ENCODE peak calls at places on chromosomes 11 and 22, in ten cellular contexts. One of them, this sample, is unnamed.

GRCh38 chr11:107576497-107577086 is 11.1 kb upstream of the ALKBH8 start:
- DNase-seq in tibial nerve: peak
- DNase-seq in mucosa of descending colon: no peak
- DNase-seq in mammary epithelial cell: no peak
- DNase-seq in right atrium auricular region: no peak
- DNase-seq in HFFc6: peak
- DNase-seq in fibroblast of mammary gland: peak
- DNase-seq in stomach: peak
- DNase-seq in nephron progenitor cell: peak
- DNase-seq in RWPE1: peak
- DNase-seq in this sample: peak

GRCh38 chr22:42340695-42341383 is 70.4 kb upstream of the TCF20 start:
- DNase-seq in tibial nerve: no peak
- DNase-seq in mucosa of descending colon: no peak
- DNase-seq in mammary epithelial cell: no peak
- DNase-seq in right atrium auricular region: no peak
- DNase-seq in HFFc6: no peak
- DNase-seq in fibroblast of mammary gland: no peak
- DNase-seq in stomach: no peak
- DNase-seq in nephron progenitor cell: peak
- DNase-seq in RWPE1: no peak
- DNase-seq in this sample: no peak

GRCh38 chr11:119089319-119089718 is 4.6 kb downstream of the HMBS start:
- DNase-seq in tibial nerve: no peak
- DNase-seq in mucosa of descending colon: no peak
- DNase-seq in mammary epithelial cell: no peak
- DNase-seq in right atrium auricular region: no peak
- DNase-seq in HFFc6: no peak
- DNase-seq in fibroblast of mammary gland: no peak
- DNase-seq in stomach: no peak
- DNase-seq in nephron progenitor cell: no peak
- DNase-seq in RWPE1: no peak
- DNase-seq in this sample: no peak

GRCh38 chr11:12674571-12674935 is 332 bp downstream of the TEAD1 start:
- DNase-seq in tibial nerve: no peak
- DNase-seq in mucosa of descending colon: no peak
- DNase-seq in mammary epithelial cell: no peak
- DNase-seq in right atrium auricular region: no peak
- DNase-seq in HFFc6: no peak
- DNase-seq in fibroblast of mammary gland: no peak
- DNase-seq in stomach: peak
- DNase-seq in nephron progenitor cell: no peak
- DNase-seq in RWPE1: no peak
- DNase-seq in this sample: no peak

GRCh38 chr11:102617491-102618026 is 7.6 kb downstream of the MMP20 start:
- DNase-seq in tibial nerve: no peak
- DNase-seq in mucosa of descending colon: no peak
- DNase-seq in mammary epithelial cell: no peak
- DNase-seq in right atrium auricular region: no peak
- DNase-seq in HFFc6: no peak
- DNase-seq in fibroblast of mammary gland: no peak
- DNase-seq in stomach: no peak
- DNase-seq in nephron progenitor cell: no peak
- DNase-seq in RWPE1: no peak
- DNase-seq in this sample: no peak

GRCh38 chr22:30178180-30179126 is 68.1 kb downstream of the LIF start:
- DNase-seq in tibial nerve: no peak
- DNase-seq in mucosa of descending colon: no peak
- DNase-seq in mammary epithelial cell: no peak
- DNase-seq in right atrium auricular region: no peak
- DNase-seq in HFFc6: no peak
- DNase-seq in fibroblast of mammary gland: no peak
- DNase-seq in stomach: no peak
- DNase-seq in nephron progenitor cell: no peak
- DNase-seq in RWPE1: no peak
- DNase-seq in this sample: no peak

GRCh38 chr11:128302425-128303186 is 284.8 kb downstream of the ETS1 start:
- DNase-seq in tibial nerve: no peak
- DNase-seq in mucosa of descending colon: no peak
- DNase-seq in mammary epithelial cell: peak
- DNase-seq in right atrium auricular region: no peak
- DNase-seq in HFFc6: no peak
- DNase-seq in fibroblast of mammary gland: no peak
- DNase-seq in stomach: no peak
- DNase-seq in nephron progenitor cell: no peak
- DNase-seq in RWPE1: no peak
- DNase-seq in this sample: no peak

GRCh38 chr11:94747136-94748110 is 20.7 kb upstream of the AMOTL1 start:
- DNase-seq in tibial nerve: no peak
- DNase-seq in mucosa of descending colon: no peak
- DNase-seq in mammary epithelial cell: peak
- DNase-seq in right atrium auricular region: no peak
- DNase-seq in HFFc6: peak
- DNase-seq in fibroblast of mammary gland: no peak
- DNase-seq in stomach: no peak
- DNase-seq in nephron progenitor cell: no peak
- DNase-seq in RWPE1: peak
- DNase-seq in this sample: no peak

GRCh38 chr22:50544078-50544745 is 1.5 kb upstream of the KLHDC7B start:
- DNase-seq in tibial nerve: peak
- DNase-seq in mucosa of descending colon: peak
- DNase-seq in mammary epithelial cell: no peak
- DNase-seq in right atrium auricular region: peak
- DNase-seq in HFFc6: peak
- DNase-seq in fibroblast of mammary gland: peak
- DNase-seq in stomach: peak
- DNase-seq in nephron progenitor cell: peak
- DNase-seq in RWPE1: no peak
- DNase-seq in this sample: peak

GRCh38 chr11:112361396-112361795 is 100.7 kb upstream of the PLET1 start:
- DNase-seq in tibial nerve: no peak
- DNase-seq in mucosa of descending colon: no peak
- DNase-seq in mammary epithelial cell: no peak
- DNase-seq in right atrium auricular region: no peak
- DNase-seq in HFFc6: no peak
- DNase-seq in fibroblast of mammary gland: no peak
- DNase-seq in stomach: no peak
- DNase-seq in nephron progenitor cell: no peak
- DNase-seq in RWPE1: no peak
- DNase-seq in this sample: no peak

GRCh38 chr22:49202226-49202625 is 625.4 kb downstream of the BRD1 start:
- DNase-seq in tibial nerve: no peak
- DNase-seq in mucosa of descending colon: no peak
- DNase-seq in mammary epithelial cell: no peak
- DNase-seq in right atrium auricular region: peak
- DNase-seq in HFFc6: no peak
- DNase-seq in fibroblast of mammary gland: no peak
- DNase-seq in stomach: peak
- DNase-seq in nephron progenitor cell: no peak
- DNase-seq in RWPE1: no peak
- DNase-seq in this sample: no peak

GRCh38 chr11:80136991-80137390 is 696.2 kb upstream of the TENM4 start:
- DNase-seq in tibial nerve: no peak
- DNase-seq in mucosa of descending colon: no peak
- DNase-seq in mammary epithelial cell: no peak
- DNase-seq in right atrium auricular region: no peak
- DNase-seq in HFFc6: no peak
- DNase-seq in fibroblast of mammary gland: no peak
- DNase-seq in stomach: no peak
- DNase-seq in nephron progenitor cell: no peak
- DNase-seq in RWPE1: no peak
- DNase-seq in this sample: no peak

GRCh38 chr11:83007909-83008580 is 63.7 kb downstream of the RAB30 start:
- DNase-seq in tibial nerve: no peak
- DNase-seq in mucosa of descending colon: peak
- DNase-seq in mammary epithelial cell: no peak
- DNase-seq in right atrium auricular region: peak
- DNase-seq in HFFc6: no peak
- DNase-seq in fibroblast of mammary gland: no peak
- DNase-seq in stomach: peak
- DNase-seq in nephron progenitor cell: peak
- DNase-seq in RWPE1: no peak
- DNase-seq in this sample: peak

GRCh38 chr11:47946682-47947575 is 33.4 kb upstream of the PTPRJ start:
- DNase-seq in tibial nerve: peak
- DNase-seq in mucosa of descending colon: peak
- DNase-seq in mammary epithelial cell: peak
- DNase-seq in right atrium auricular region: peak
- DNase-seq in HFFc6: peak
- DNase-seq in fibroblast of mammary gland: peak
- DNase-seq in stomach: peak
- DNase-seq in nephron progenitor cell: no peak
- DNase-seq in RWPE1: peak
- DNase-seq in this sample: peak

GRCh38 chr11:62123669-62124185 is at the start of gene INCENP:
- DNase-seq in tibial nerve: peak
- DNase-seq in mucosa of descending colon: peak
- DNase-seq in mammary epithelial cell: peak
- DNase-seq in right atrium auricular region: peak
- DNase-seq in HFFc6: peak
- DNase-seq in fibroblast of mammary gland: peak
- DNase-seq in stomach: peak
- DNase-seq in nephron progenitor cell: peak
- DNase-seq in RWPE1: peak
- DNase-seq in this sample: peak
- TF ChIP-seq CTCF in tibial nerve: no peak
- TF ChIP-seq CTCF in mucosa of descending colon: no peak
- TF ChIP-seq CTCF in mammary epithelial cell: no peak
- TF ChIP-seq CTCF in right atrium auricular region: no peak
- TF ChIP-seq CTCF in HFFc6: no peak
- TF ChIP-seq CTCF in fibroblast of mammary gland: no peak
- TF ChIP-seq CTCF in stomach: no peak
- TF ChIP-seq CTCF in nephron progenitor cell: no peak
- TF ChIP-seq CTCF in RWPE1: no peak
- TF ChIP-seq CTCF in this sample: no peak

DNA sequence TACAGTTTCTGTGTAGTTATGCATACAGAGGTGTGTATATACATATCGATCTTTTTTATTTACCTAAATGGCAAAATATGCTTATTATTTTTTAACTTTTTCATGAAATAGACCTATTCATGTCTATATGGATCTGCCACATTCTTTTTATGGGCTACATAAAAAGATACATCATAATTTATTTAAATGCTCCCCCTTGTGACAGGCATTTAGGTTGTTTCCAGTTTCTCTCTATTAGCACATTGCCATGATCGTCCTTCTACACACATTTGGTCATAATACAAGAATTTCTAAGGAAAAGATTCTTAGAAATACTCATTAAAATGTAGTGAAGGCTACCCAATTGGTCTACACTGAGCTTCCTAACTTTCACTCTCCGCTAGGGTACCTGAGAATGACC is 1067.4 kb downstream of the OPCML start:
- DNase-seq in tibial nerve: no peak
- DNase-seq in mucosa of descending colon: no peak
- DNase-seq in mammary epithelial cell: no peak
- DNase-seq in right atrium auricular region: no peak
- DNase-seq in HFFc6: no peak
- DNase-seq in fibroblast of mammary gland: no peak
- DNase-seq in stomach: no peak
- DNase-seq in nephron progenitor cell: no peak
- DNase-seq in RWPE1: no peak
- DNase-seq in this sample: no peak
- TF ChIP-seq CTCF in tibial nerve: no peak
- TF ChIP-seq CTCF in mucosa of descending colon: no peak
- TF ChIP-seq CTCF in mammary epithelial cell: no peak
- TF ChIP-seq CTCF in right atrium auricular region: no peak
- TF ChIP-seq CTCF in HFFc6: peak
- TF ChIP-seq CTCF in fibroblast of mammary gland: no peak
- TF ChIP-seq CTCF in stomach: no peak
- TF ChIP-seq CTCF in nephron progenitor cell: no peak
- TF ChIP-seq CTCF in RWPE1: no peak
- TF ChIP-seq CTCF in this sample: no peak

GRCh38 chr11:75802913-75803820 is 11.8 kb upstream of the UVRAG start:
- DNase-seq in tibial nerve: peak
- DNase-seq in mucosa of descending colon: peak
- DNase-seq in mammary epithelial cell: peak
- DNase-seq in right atrium auricular region: peak
- DNase-seq in HFFc6: peak
- DNase-seq in fibroblast of mammary gland: peak
- DNase-seq in stomach: peak
- DNase-seq in nephron progenitor cell: peak
- DNase-seq in RWPE1: peak
- DNase-seq in this sample: peak
- TF ChIP-seq CTCF in tibial nerve: peak
- TF ChIP-seq CTCF in mucosa of descending colon: peak
- TF ChIP-seq CTCF in mammary epithelial cell: peak
- TF ChIP-seq CTCF in right atrium auricular region: peak
- TF ChIP-seq CTCF in HFFc6: peak
- TF ChIP-seq CTCF in fibroblast of mammary gland: peak
- TF ChIP-seq CTCF in stomach: peak
- TF ChIP-seq CTCF in nephron progenitor cell: peak
- TF ChIP-seq CTCF in RWPE1: peak
- TF ChIP-seq CTCF in this sample: peak

GRCh38 chr11:116534270-116534975 is 238.4 kb downstream of the BUD13 start:
- DNase-seq in tibial nerve: no peak
- DNase-seq in mucosa of descending colon: no peak
- DNase-seq in mammary epithelial cell: no peak
- DNase-seq in right atrium auricular region: no peak
- DNase-seq in HFFc6: no peak
- DNase-seq in fibroblast of mammary gland: no peak
- DNase-seq in stomach: peak
- DNase-seq in nephron progenitor cell: no peak
- DNase-seq in RWPE1: no peak
- DNase-seq in this sample: no peak

GRCh38 chr11:116536416-116536815 is 236.4 kb downstream of the BUD13 start:
- DNase-seq in tibial nerve: no peak
- DNase-seq in mucosa of descending colon: no peak
- DNase-seq in mammary epithelial cell: no peak
- DNase-seq in right atrium auricular region: no peak
- DNase-seq in HFFc6: no peak
- DNase-seq in fibroblast of mammary gland: no peak
- DNase-seq in stomach: peak
- DNase-seq in nephron progenitor cell: no peak
- DNase-seq in RWPE1: no peak
- DNase-seq in this sample: no peak

GRCh38 chr11:116537121-116537520 is 235.7 kb downstream of the BUD13 start:
- DNase-seq in tibial nerve: no peak
- DNase-seq in mucosa of descending colon: no peak
- DNase-seq in mammary epithelial cell: no peak
- DNase-seq in right atrium auricular region: no peak
- DNase-seq in HFFc6: no peak
- DNase-seq in fibroblast of mammary gland: no peak
- DNase-seq in stomach: peak
- DNase-seq in nephron progenitor cell: no peak
- DNase-seq in RWPE1: no peak
- DNase-seq in this sample: no peak

GRCh38 chr11:116535120-116535519 is 237.7 kb downstream of the BUD13 start:
- DNase-seq in tibial nerve: no peak
- DNase-seq in mucosa of descending colon: no peak
- DNase-seq in mammary epithelial cell: no peak
- DNase-seq in right atrium auricular region: no peak
- DNase-seq in HFFc6: no peak
- DNase-seq in fibroblast of mammary gland: no peak
- DNase-seq in stomach: peak
- DNase-seq in nephron progenitor cell: no peak
- DNase-seq in RWPE1: no peak
- DNase-seq in this sample: no peak

DNA sequence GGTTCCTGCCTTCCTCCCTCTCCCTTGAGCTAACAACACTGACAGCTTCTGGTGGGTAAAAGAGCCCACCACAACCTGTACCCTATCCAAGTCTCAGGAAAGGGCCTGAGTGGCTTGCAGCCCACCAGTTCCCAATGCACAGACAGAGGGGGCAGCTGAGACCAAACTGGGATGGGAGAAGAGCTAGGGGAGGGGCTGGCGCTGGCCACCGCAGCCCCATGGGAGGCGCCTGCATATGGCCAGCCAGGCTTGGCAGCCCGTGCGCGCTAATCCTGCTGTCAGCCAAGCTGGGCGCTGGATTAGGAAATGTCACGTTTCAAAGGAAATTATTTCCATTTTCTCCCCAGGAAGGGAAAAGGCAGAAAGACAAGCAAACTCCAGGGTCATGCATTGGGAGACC is 236.8 kb downstream of the BUD13 start:
- DNase-seq in tibial nerve: no peak
- DNase-seq in mucosa of descending colon: no peak
- DNase-seq in mammary epithelial cell: no peak
- DNase-seq in right atrium auricular region: no peak
- DNase-seq in HFFc6: no peak
- DNase-seq in fibroblast of mammary gland: no peak
- DNase-seq in stomach: peak
- DNase-seq in nephron progenitor cell: no peak
- DNase-seq in RWPE1: no peak
- DNase-seq in this sample: no peak
- TF ChIP-seq CTCF in tibial nerve: no peak
- TF ChIP-seq CTCF in mucosa of descending colon: no peak
- TF ChIP-seq CTCF in mammary epithelial cell: no peak
- TF ChIP-seq CTCF in right atrium auricular region: no peak
- TF ChIP-seq CTCF in HFFc6: no peak
- TF ChIP-seq CTCF in fibroblast of mammary gland: no peak
- TF ChIP-seq CTCF in stomach: no peak
- TF ChIP-seq CTCF in nephron progenitor cell: no peak
- TF ChIP-seq CTCF in RWPE1: no peak
- TF ChIP-seq CTCF in this sample: no peak

This sample was measured in IMR-90.